ENCODE peak calls at places on chromosomes 5 and 9, in eight cellular contexts. One of them, this sample, is unnamed.

GRCh38 chr5:36919238-36919637 is 42.7 kb downstream of the NIPBL start:
- DNase-seq in AG10803: no peak
- DNase-seq in dorsolateral prefrontal cortex: no peak
- DNase-seq in epithelial cell of proximal tubule: no peak
- DNase-seq in upper lobe of right lung: no peak
- DNase-seq in GM12865: no peak
- DNase-seq in mammary epithelial cell: no peak
- DNase-seq in chondrocyte: no peak
- DNase-seq in this sample: no peak

GRCh38 chr5:125961150-125961549 is 462.1 kb upstream of the GRAMD2B start:
- DNase-seq in upper lobe of right lung: no peak
- DNase-seq in chondrocyte: no peak
- DNase-seq in mammary epithelial cell: no peak
- DNase-seq in GM12865: peak
- DNase-seq in AG10803: no peak
- DNase-seq in dorsolateral prefrontal cortex: no peak
- DNase-seq in epithelial cell of proximal tubule: no peak
- DNase-seq in this sample: no peak

GRCh38 chr9:118533850-118534249 is 829.6 kb downstream of the TLR4 start:
- DNase-seq in dorsolateral prefrontal cortex: no peak
- DNase-seq in chondrocyte: no peak
- DNase-seq in mammary epithelial cell: no peak
- DNase-seq in AG10803: no peak
- DNase-seq in epithelial cell of proximal tubule: no peak
- DNase-seq in upper lobe of right lung: no peak
- DNase-seq in GM12865: no peak
- DNase-seq in this sample: no peak

GRCh38 chr9:16501726-16502125 is 368.7 kb downstream of the BNC2 start:
- DNase-seq in epithelial cell of proximal tubule: no peak
- DNase-seq in AG10803: no peak
- DNase-seq in dorsolateral prefrontal cortex: no peak
- DNase-seq in mammary epithelial cell: peak
- DNase-seq in upper lobe of right lung: no peak
- DNase-seq in GM12865: no peak
- DNase-seq in chondrocyte: no peak
- DNase-seq in this sample: no peak

GRCh38 chr5:87015908-87016307 is 251.8 kb upstream of the RASA1 start:
- DNase-seq in mammary epithelial cell: no peak
- DNase-seq in AG10803: no peak
- DNase-seq in epithelial cell of proximal tubule: no peak
- DNase-seq in chondrocyte: no peak
- DNase-seq in GM12865: no peak
- DNase-seq in dorsolateral prefrontal cortex: no peak
- DNase-seq in upper lobe of right lung: no peak
- DNase-seq in this sample: no peak

GRCh38 chr5:113246371-113246870 is 188.4 kb downstream of the TSSK1B start:
- DNase-seq in epithelial cell of proximal tubule: no peak
- DNase-seq in upper lobe of right lung: no peak
- DNase-seq in GM12865: no peak
- DNase-seq in mammary epithelial cell: no peak
- DNase-seq in chondrocyte: no peak
- DNase-seq in AG10803: peak
- DNase-seq in dorsolateral prefrontal cortex: no peak
- DNase-seq in this sample: no peak

GRCh38 chr5:88694087-88694703 is 188.8 kb downstream of the MEF2C start:
- DNase-seq in mammary epithelial cell: no peak
- DNase-seq in dorsolateral prefrontal cortex: no peak
- DNase-seq in GM12865: no peak
- DNase-seq in AG10803: no peak
- DNase-seq in chondrocyte: no peak
- DNase-seq in epithelial cell of proximal tubule: no peak
- DNase-seq in upper lobe of right lung: no peak
- DNase-seq in this sample: no peak

GRCh38 chr5:124773291-124774001 is 27.0 kb upstream of the ZNF608 start:
- DNase-seq in epithelial cell of proximal tubule: no peak
- DNase-seq in chondrocyte: no peak
- DNase-seq in upper lobe of right lung: no peak
- DNase-seq in AG10803: no peak
- DNase-seq in GM12865: no peak
- DNase-seq in dorsolateral prefrontal cortex: no peak
- DNase-seq in mammary epithelial cell: no peak
- DNase-seq in this sample: no peak

GRCh38 chr9:137295313-137296213 is 6.5 kb downstream of the NRARP start:
- DNase-seq in epithelial cell of proximal tubule: no peak
- DNase-seq in chondrocyte: no peak
- DNase-seq in GM12865: peak
- DNase-seq in mammary epithelial cell: no peak
- DNase-seq in AG10803: no peak
- DNase-seq in dorsolateral prefrontal cortex: no peak
- DNase-seq in upper lobe of right lung: peak
- DNase-seq in this sample: peak

GRCh38 chr9:133775951-133776905 is 38.1 kb upstream of the SARDH start:
- DNase-seq in AG10803: no peak
- DNase-seq in upper lobe of right lung: no peak
- DNase-seq in epithelial cell of proximal tubule: no peak
- DNase-seq in GM12865: no peak
- DNase-seq in mammary epithelial cell: no peak
- DNase-seq in chondrocyte: peak
- DNase-seq in dorsolateral prefrontal cortex: no peak
- DNase-seq in this sample: no peak

GRCh38 chr9:13626601-13627000 is 347.1 kb upstream of the MPDZ start:
- DNase-seq in upper lobe of right lung: no peak
- DNase-seq in epithelial cell of proximal tubule: no peak
- DNase-seq in chondrocyte: no peak
- DNase-seq in dorsolateral prefrontal cortex: no peak
- DNase-seq in mammary epithelial cell: no peak
- DNase-seq in AG10803: no peak
- DNase-seq in GM12865: no peak
- DNase-seq in this sample: no peak

GRCh38 chr9:116317503-116317902 is 163.9 kb downstream of the PAPPA start:
- DNase-seq in mammary epithelial cell: no peak
- DNase-seq in AG10803: no peak
- DNase-seq in GM12865: no peak
- DNase-seq in upper lobe of right lung: no peak
- DNase-seq in dorsolateral prefrontal cortex: no peak
- DNase-seq in epithelial cell of proximal tubule: no peak
- DNase-seq in chondrocyte: no peak
- DNase-seq in this sample: no peak

GRCh38 chr9:116312221-116312620 is 158.6 kb downstream of the PAPPA start:
- DNase-seq in epithelial cell of proximal tubule: no peak
- DNase-seq in GM12865: no peak
- DNase-seq in upper lobe of right lung: no peak
- DNase-seq in chondrocyte: no peak
- DNase-seq in AG10803: no peak
- DNase-seq in dorsolateral prefrontal cortex: no peak
- DNase-seq in mammary epithelial cell: no peak
- DNase-seq in this sample: no peak

GRCh38 chr9:116310212-116310611 is 156.6 kb downstream of the PAPPA start:
- DNase-seq in chondrocyte: no peak
- DNase-seq in dorsolateral prefrontal cortex: no peak
- DNase-seq in AG10803: no peak
- DNase-seq in upper lobe of right lung: no peak
- DNase-seq in GM12865: no peak
- DNase-seq in epithelial cell of proximal tubule: no peak
- DNase-seq in mammary epithelial cell: no peak
- DNase-seq in this sample: no peak

GRCh38 chr9:116316231-116316630 is 162.6 kb downstream of the PAPPA start:
- DNase-seq in upper lobe of right lung: no peak
- DNase-seq in chondrocyte: no peak
- DNase-seq in AG10803: no peak
- DNase-seq in epithelial cell of proximal tubule: no peak
- DNase-seq in mammary epithelial cell: no peak
- DNase-seq in dorsolateral prefrontal cortex: no peak
- DNase-seq in GM12865: no peak
- DNase-seq in this sample: no peak

GRCh38 chr9:116313638-116314037 is 160.0 kb downstream of the PAPPA start:
- DNase-seq in dorsolateral prefrontal cortex: no peak
- DNase-seq in chondrocyte: no peak
- DNase-seq in epithelial cell of proximal tubule: no peak
- DNase-seq in AG10803: no peak
- DNase-seq in GM12865: no peak
- DNase-seq in upper lobe of right lung: no peak
- DNase-seq in mammary epithelial cell: no peak
- DNase-seq in this sample: no peak
- TF ChIP-seq CTCF in dorsolateral prefrontal cortex: no peak
- TF ChIP-seq CTCF in chondrocyte: peak
- TF ChIP-seq CTCF in epithelial cell of proximal tubule: peak
- TF ChIP-seq CTCF in AG10803: peak
- TF ChIP-seq CTCF in GM12865: no peak
- TF ChIP-seq CTCF in upper lobe of right lung: no peak
- TF ChIP-seq CTCF in mammary epithelial cell: no peak
- TF ChIP-seq CTCF in this sample: no peak

GRCh38 chr5:74355041-74355440 is 285.5 kb downstream of the ENC1 start:
- DNase-seq in chondrocyte: no peak
- DNase-seq in AG10803: no peak
- DNase-seq in mammary epithelial cell: no peak
- DNase-seq in dorsolateral prefrontal cortex: no peak
- DNase-seq in epithelial cell of proximal tubule: no peak
- DNase-seq in GM12865: no peak
- DNase-seq in upper lobe of right lung: no peak
- DNase-seq in this sample: no peak

GRCh38 chr5:74356009-74356695 is 284.4 kb downstream of the ENC1 start:
- DNase-seq in GM12865: no peak
- DNase-seq in chondrocyte: no peak
- DNase-seq in epithelial cell of proximal tubule: no peak
- DNase-seq in mammary epithelial cell: no peak
- DNase-seq in AG10803: no peak
- DNase-seq in dorsolateral prefrontal cortex: no peak
- DNase-seq in upper lobe of right lung: no peak
- DNase-seq in this sample: no peak

GRCh38 chr5:74357827-74358226 is 282.7 kb downstream of the ENC1 start:
- DNase-seq in GM12865: no peak
- DNase-seq in mammary epithelial cell: no peak
- DNase-seq in dorsolateral prefrontal cortex: no peak
- DNase-seq in chondrocyte: no peak
- DNase-seq in epithelial cell of proximal tubule: no peak
- DNase-seq in upper lobe of right lung: no peak
- DNase-seq in AG10803: no peak
- DNase-seq in this sample: no peak

GRCh38 chr5:74355456-74355855 is 285.1 kb downstream of the ENC1 start:
- DNase-seq in chondrocyte: no peak
- DNase-seq in dorsolateral prefrontal cortex: no peak
- DNase-seq in GM12865: no peak
- DNase-seq in mammary epithelial cell: no peak
- DNase-seq in upper lobe of right lung: no peak
- DNase-seq in epithelial cell of proximal tubule: no peak
- DNase-seq in AG10803: no peak
- DNase-seq in this sample: no peak

GRCh38 chr5:74352256-74352655 is 288.3 kb downstream of the ENC1 start:
- DNase-seq in mammary epithelial cell: no peak
- DNase-seq in dorsolateral prefrontal cortex: no peak
- DNase-seq in epithelial cell of proximal tubule: no peak
- DNase-seq in GM12865: no peak
- DNase-seq in upper lobe of right lung: no peak
- DNase-seq in chondrocyte: no peak
- DNase-seq in AG10803: peak
- DNase-seq in this sample: no peak
- TF ChIP-seq CTCF in mammary epithelial cell: no peak
- TF ChIP-seq CTCF in dorsolateral prefrontal cortex: no peak
- TF ChIP-seq CTCF in epithelial cell of proximal tubule: no peak
- TF ChIP-seq CTCF in GM12865: no peak
- TF ChIP-seq CTCF in upper lobe of right lung: no peak
- TF ChIP-seq CTCF in chondrocyte: no peak
- TF ChIP-seq CTCF in AG10803: no peak
- TF ChIP-seq CTCF in this sample: no peak

GRCh38 chr9:136092353-136092650 is 2.8 kb downstream of the NACC2 start:
- DNase-seq in epithelial cell of proximal tubule: no peak
- DNase-seq in AG10803: no peak
- DNase-seq in mammary epithelial cell: no peak
- DNase-seq in chondrocyte: no peak
- DNase-seq in upper lobe of right lung: no peak
- DNase-seq in dorsolateral prefrontal cortex: no peak
- DNase-seq in GM12865: no peak
- DNase-seq in this sample: no peak
- TF ChIP-seq CTCF in epithelial cell of proximal tubule: no peak
- TF ChIP-seq CTCF in AG10803: no peak
- TF ChIP-seq CTCF in mammary epithelial cell: no peak
- TF ChIP-seq CTCF in chondrocyte: no peak
- TF ChIP-seq CTCF in upper lobe of right lung: no peak
- TF ChIP-seq CTCF in dorsolateral prefrontal cortex: no peak
- TF ChIP-seq CTCF in GM12865: no peak
- TF ChIP-seq CTCF in this sample: no peak

DNA sequence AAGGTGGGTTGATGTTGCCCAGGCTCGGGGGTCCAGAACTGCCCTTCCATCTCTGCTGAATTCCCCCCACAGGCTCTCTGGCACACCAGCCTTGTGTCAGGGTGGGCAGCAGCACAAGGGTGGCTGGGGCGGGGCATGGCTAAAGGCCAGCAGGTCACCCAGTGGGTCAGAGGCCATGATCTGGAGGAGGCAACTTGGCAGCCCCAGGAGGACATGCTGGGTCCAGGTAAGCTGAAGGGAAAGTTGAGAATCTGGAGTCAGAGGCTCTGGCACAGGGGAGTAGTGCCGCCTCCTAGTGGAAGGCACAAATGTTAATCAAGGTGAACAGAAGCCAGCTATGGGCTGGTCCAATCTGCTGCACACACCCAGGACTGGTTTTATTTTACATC is 6.2 kb downstream of the TMEM8B start:
- DNase-seq in GM12865: no peak
- DNase-seq in chondrocyte: peak
- DNase-seq in mammary epithelial cell: no peak
- DNase-seq in AG10803: no peak
- DNase-seq in upper lobe of right lung: no peak
- DNase-seq in epithelial cell of proximal tubule: no peak
- DNase-seq in dorsolateral prefrontal cortex: no peak
- DNase-seq in this sample: no peak
- TF ChIP-seq CTCF in GM12865: peak
- TF ChIP-seq CTCF in chondrocyte: peak
- TF ChIP-seq CTCF in mammary epithelial cell: peak
- TF ChIP-seq CTCF in AG10803: peak
- TF ChIP-seq CTCF in upper lobe of right lung: peak
- TF ChIP-seq CTCF in epithelial cell of proximal tubule: peak
- TF ChIP-seq CTCF in dorsolateral prefrontal cortex: no peak
- TF ChIP-seq CTCF in this sample: no peak

GRCh38 chr5:65034029-65034781 is 265.5 kb downstream of the CWC27 start:
- DNase-seq in epithelial cell of proximal tubule: peak
- DNase-seq in upper lobe of right lung: no peak
- DNase-seq in chondrocyte: no peak
- DNase-seq in mammary epithelial cell: no peak
- DNase-seq in GM12865: peak
- DNase-seq in dorsolateral prefrontal cortex: no peak
- DNase-seq in AG10803: peak
- DNase-seq in this sample: no peak

GRCh38 chr5:65034782-65035181 is 266.1 kb downstream of the CWC27 start:
- DNase-seq in mammary epithelial cell: no peak
- DNase-seq in upper lobe of right lung: peak
- DNase-seq in AG10803: no peak
- DNase-seq in GM12865: peak
- DNase-seq in chondrocyte: no peak
- DNase-seq in dorsolateral prefrontal cortex: no peak
- DNase-seq in epithelial cell of proximal tubule: no peak
- DNase-seq in this sample: no peak

GRCh38 chr5:65041296-65042158 is 272.8 kb downstream of the CWC27 start:
- DNase-seq in dorsolateral prefrontal cortex: no peak
- DNase-seq in AG10803: peak
- DNase-seq in mammary epithelial cell: no peak
- DNase-seq in chondrocyte: no peak
- DNase-seq in upper lobe of right lung: no peak
- DNase-seq in epithelial cell of proximal tubule: no peak
- DNase-seq in GM12865: no peak
- DNase-seq in this sample: no peak

GRCh38 chr5:65035212-65036206 is 266.8 kb downstream of the CWC27 start:
- DNase-seq in upper lobe of right lung: peak
- DNase-seq in dorsolateral prefrontal cortex: peak
- DNase-seq in mammary epithelial cell: peak
- DNase-seq in AG10803: peak
- DNase-seq in epithelial cell of proximal tubule: no peak
- DNase-seq in GM12865: peak
- DNase-seq in chondrocyte: peak
- DNase-seq in this sample: peak

GRCh38 chr5:65037845-65038815 is 269.4 kb downstream of the CWC27 start:
- DNase-seq in epithelial cell of proximal tubule: no peak
- DNase-seq in GM12865: no peak
- DNase-seq in AG10803: no peak
- DNase-seq in chondrocyte: no peak
- DNase-seq in dorsolateral prefrontal cortex: no peak
- DNase-seq in upper lobe of right lung: no peak
- DNase-seq in mammary epithelial cell: no peak
- DNase-seq in this sample: no peak
- TF ChIP-seq CTCF in epithelial cell of proximal tubule: peak
- TF ChIP-seq CTCF in GM12865: peak
- TF ChIP-seq CTCF in AG10803: peak
- TF ChIP-seq CTCF in chondrocyte: peak
- TF ChIP-seq CTCF in dorsolateral prefrontal cortex: peak
- TF ChIP-seq CTCF in upper lobe of right lung: peak
- TF ChIP-seq CTCF in mammary epithelial cell: peak
- TF ChIP-seq CTCF in this sample: no peak

This sample was measured in natural killer cell.